ENCODE peak calls at places on chromosomes 6 and 20, in five cellular contexts. One of them, this sample, is unnamed.

GRCh38 chr20:38405132-38405531 is 30.0 kb downstream of the SNHG17 start:
- DNase-seq in endothelial cell of umbilical vein: no peak
- DNase-seq in BE2C: no peak
- DNase-seq in CD8-positive, alpha-beta T cell: no peak
- DNase-seq in neural progenitor cell: no peak
- DNase-seq in this sample: no peak

GRCh38 chr6:137309078-137309762 is 90.0 kb upstream of the IFNGR1 start:
- DNase-seq in endothelial cell of umbilical vein: peak; percentile 74
- DNase-seq in BE2C: peak; percentile 64
- DNase-seq in CD8-positive, alpha-beta T cell: no peak
- DNase-seq in neural progenitor cell: no peak
- DNase-seq in this sample: no peak

GRCh38 chr6:1554241-1554880 is 55.4 kb upstream of the FOXC1 start:
- DNase-seq in endothelial cell of umbilical vein: no peak
- DNase-seq in BE2C: no peak
- DNase-seq in CD8-positive, alpha-beta T cell: no peak
- DNase-seq in neural progenitor cell: peak; percentile 16
- DNase-seq in this sample: no peak

GRCh38 chr6:79446006-79446405 is 91.2 kb downstream of the LCA5 start:
- DNase-seq in endothelial cell of umbilical vein: no peak
- DNase-seq in BE2C: no peak
- DNase-seq in CD8-positive, alpha-beta T cell: no peak
- DNase-seq in neural progenitor cell: no peak
- DNase-seq in this sample: no peak

GRCh38 chr6:20217476-20217855 is 5.2 kb upstream of the MBOAT1 start:
- DNase-seq in endothelial cell of umbilical vein: no peak
- DNase-seq in BE2C: no peak
- DNase-seq in CD8-positive, alpha-beta T cell: no peak
- DNase-seq in neural progenitor cell: no peak
- DNase-seq in this sample: no peak

GRCh38 chr6:156886409-156886808 is 109.2 kb downstream of the ARID1B start:
- DNase-seq in endothelial cell of umbilical vein: peak; percentile 45
- DNase-seq in BE2C: no peak
- DNase-seq in CD8-positive, alpha-beta T cell: no peak
- DNase-seq in neural progenitor cell: no peak
- DNase-seq in this sample: peak; percentile 41

GRCh38 chr6:139161817-139162284 is 27.0 kb downstream of the HECA start:
- DNase-seq in endothelial cell of umbilical vein: no peak
- DNase-seq in BE2C: no peak
- DNase-seq in CD8-positive, alpha-beta T cell: peak; percentile 68
- DNase-seq in neural progenitor cell: no peak
- DNase-seq in this sample: peak; percentile 74

GRCh38 chr20:1336699-1337387 is 7.9 kb upstream of the SDCBP2 start:
- DNase-seq in endothelial cell of umbilical vein: peak; percentile 97
- DNase-seq in BE2C: no peak
- DNase-seq in CD8-positive, alpha-beta T cell: no peak
- DNase-seq in neural progenitor cell: no peak
- DNase-seq in this sample: no peak

GRCh38 chr6:168603234-168603633 is 162.2 kb downstream of the SMOC2 start:
- DNase-seq in endothelial cell of umbilical vein: no peak
- DNase-seq in BE2C: no peak
- DNase-seq in CD8-positive, alpha-beta T cell: no peak
- DNase-seq in neural progenitor cell: no peak
- DNase-seq in this sample: no peak

GRCh38 chr6:84645563-84646266 is 118.7 kb downstream of the TBX18 start:
- DNase-seq in endothelial cell of umbilical vein: peak; percentile 83
- DNase-seq in BE2C: peak; percentile 31
- DNase-seq in CD8-positive, alpha-beta T cell: no peak
- DNase-seq in neural progenitor cell: no peak
- DNase-seq in this sample: no peak

GRCh38 chr6:20188630-20189075 is 23.6 kb downstream of the MBOAT1 start:
- DNase-seq in endothelial cell of umbilical vein: no peak
- DNase-seq in BE2C: no peak
- DNase-seq in CD8-positive, alpha-beta T cell: no peak
- DNase-seq in neural progenitor cell: peak; percentile 26
- DNase-seq in this sample: no peak

GRCh38 chr6:31412506-31412905 is 9.1 kb downstream of the MICA start:
- DNase-seq in endothelial cell of umbilical vein: no peak
- DNase-seq in BE2C: no peak
- DNase-seq in CD8-positive, alpha-beta T cell: no peak
- DNase-seq in neural progenitor cell: no peak
- DNase-seq in this sample: no peak

GRCh38 chr20:62430871-62431447 is 3.6 kb upstream of the RBBP8NL start:
- DNase-seq in endothelial cell of umbilical vein: no peak
- DNase-seq in BE2C: no peak
- DNase-seq in CD8-positive, alpha-beta T cell: no peak
- DNase-seq in neural progenitor cell: no peak
- DNase-seq in this sample: no peak

GRCh38 chr20:36342316-36342715 is 36.2 kb downstream of the DLGAP4 start:
- DNase-seq in endothelial cell of umbilical vein: no peak
- DNase-seq in BE2C: no peak
- DNase-seq in CD8-positive, alpha-beta T cell: no peak
- DNase-seq in neural progenitor cell: no peak
- DNase-seq in this sample: no peak

GRCh38 chr20:10242166-10242565 is 23.5 kb downstream of the SNAP25 start:
- DNase-seq in endothelial cell of umbilical vein: no peak
- DNase-seq in BE2C: no peak
- DNase-seq in CD8-positive, alpha-beta T cell: no peak
- DNase-seq in neural progenitor cell: no peak
- DNase-seq in this sample: no peak

GRCh38 chr6:43014434-43014909 is 423 bp downstream of the KLHDC3 start:
- DNase-seq in endothelial cell of umbilical vein: peak; percentile 44
- DNase-seq in BE2C: no peak
- DNase-seq in CD8-positive, alpha-beta T cell: no peak
- DNase-seq in neural progenitor cell: no peak
- DNase-seq in this sample: no peak

GRCh38 chr6:26273673-26274595 is 91.1 kb upstream of the BTN3A2 start:
- DNase-seq in endothelial cell of umbilical vein: peak; percentile 65
- DNase-seq in BE2C: no peak
- DNase-seq in CD8-positive, alpha-beta T cell: no peak
- DNase-seq in neural progenitor cell: no peak
- DNase-seq in this sample: peak; percentile 61

GRCh38 chr20:5353624-5354496 is 37.1 kb upstream of the PROKR2 start:
- DNase-seq in endothelial cell of umbilical vein: peak; percentile 88
- DNase-seq in BE2C: no peak
- DNase-seq in CD8-positive, alpha-beta T cell: no peak
- DNase-seq in neural progenitor cell: no peak
- DNase-seq in this sample: no peak

GRCh38 chr6:106300020-106300772 is 25.4 kb downstream of the ATG5 start:
- DNase-seq in endothelial cell of umbilical vein: no peak
- DNase-seq in BE2C: no peak
- DNase-seq in CD8-positive, alpha-beta T cell: no peak
- DNase-seq in neural progenitor cell: no peak
- DNase-seq in this sample: no peak

DNA sequence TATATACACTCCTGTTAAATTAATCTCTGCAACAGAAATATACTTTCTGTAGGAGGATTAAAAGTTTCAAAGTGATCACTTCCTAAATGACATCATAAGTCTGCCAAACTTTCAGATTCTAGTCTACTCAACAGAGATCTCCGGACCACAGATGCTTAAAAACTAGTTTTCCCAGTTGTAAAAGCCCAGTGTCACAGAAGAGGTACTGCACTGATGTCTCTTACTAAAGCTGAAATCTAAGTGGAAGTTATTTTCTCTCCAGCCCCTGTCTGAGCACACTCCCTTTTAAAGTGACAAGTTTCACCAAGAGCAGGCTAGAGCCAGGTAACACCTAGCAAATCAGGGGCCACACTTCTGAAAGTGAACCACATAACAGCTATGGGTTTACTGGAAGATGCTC is 71.6 kb upstream of the DST start:
- DNase-seq in endothelial cell of umbilical vein: no peak
- DNase-seq in BE2C: no peak
- DNase-seq in CD8-positive, alpha-beta T cell: no peak
- DNase-seq in neural progenitor cell: no peak
- DNase-seq in this sample: no peak
- H3K4me3 ChIP-seq in endothelial cell of umbilical vein: no peak overlapping the region
- H3K4me3 ChIP-seq in BE2C: no peak overlapping the region
- H3K4me3 ChIP-seq in CD8-positive, alpha-beta T cell: no peak overlapping the region
- H3K4me3 ChIP-seq in neural progenitor cell: no peak overlapping the region
- H3K4me3 ChIP-seq in this sample: no peak overlapping the region

GRCh38 chr6:110340566-110340965 is 17.6 kb downstream of the METTL24 start:
- DNase-seq in endothelial cell of umbilical vein: no peak
- DNase-seq in BE2C: no peak
- DNase-seq in CD8-positive, alpha-beta T cell: no peak
- DNase-seq in neural progenitor cell: no peak
- DNase-seq in this sample: no peak

GRCh38 chr6:110338820-110339470 is 19.2 kb downstream of the METTL24 start:
- DNase-seq in endothelial cell of umbilical vein: no peak
- DNase-seq in BE2C: no peak
- DNase-seq in CD8-positive, alpha-beta T cell: no peak
- DNase-seq in neural progenitor cell: no peak
- DNase-seq in this sample: no peak

GRCh38 chr6:110342759-110343158 is 15.4 kb downstream of the METTL24 start:
- DNase-seq in endothelial cell of umbilical vein: no peak
- DNase-seq in BE2C: no peak
- DNase-seq in CD8-positive, alpha-beta T cell: no peak
- DNase-seq in neural progenitor cell: no peak
- DNase-seq in this sample: no peak

GRCh38 chr6:110345025-110345424 is 13.1 kb downstream of the METTL24 start:
- DNase-seq in endothelial cell of umbilical vein: no peak
- DNase-seq in BE2C: no peak
- DNase-seq in CD8-positive, alpha-beta T cell: no peak
- DNase-seq in neural progenitor cell: no peak
- DNase-seq in this sample: no peak

GRCh38 chr6:110341671-110342304 is 16.4 kb downstream of the METTL24 start:
- DNase-seq in endothelial cell of umbilical vein: no peak
- DNase-seq in BE2C: peak; percentile 64
- DNase-seq in CD8-positive, alpha-beta T cell: no peak
- DNase-seq in neural progenitor cell: peak; percentile 76
- DNase-seq in this sample: no peak
- TF ChIP-seq CTCF in endothelial cell of umbilical vein: peak; percentile 44
- TF ChIP-seq CTCF in BE2C: peak; percentile 76
- TF ChIP-seq CTCF in CD8-positive, alpha-beta T cell: no peak
- TF ChIP-seq CTCF in neural progenitor cell: peak; percentile 67
- TF ChIP-seq CTCF in this sample: peak; percentile 38

GRCh38 chr6:152147269-152147668 is 339.8 kb downstream of the ESR1 start:
- DNase-seq in endothelial cell of umbilical vein: no peak
- DNase-seq in BE2C: no peak
- DNase-seq in CD8-positive, alpha-beta T cell: no peak
- DNase-seq in neural progenitor cell: no peak
- DNase-seq in this sample: no peak

GRCh38 chr6:152136449-152136825 is 329.0 kb downstream of the ESR1 start:
- DNase-seq in endothelial cell of umbilical vein: peak; percentile 20
- DNase-seq in BE2C: peak; percentile 55
- DNase-seq in CD8-positive, alpha-beta T cell: no peak
- DNase-seq in neural progenitor cell: no peak
- DNase-seq in this sample: no peak

GRCh38 chr6:152146385-152146784 is 338.9 kb downstream of the ESR1 start:
- DNase-seq in endothelial cell of umbilical vein: no peak
- DNase-seq in BE2C: no peak
- DNase-seq in CD8-positive, alpha-beta T cell: no peak
- DNase-seq in neural progenitor cell: no peak
- DNase-seq in this sample: no peak

GRCh38 chr6:152143359-152143758 is 335.9 kb downstream of the ESR1 start:
- DNase-seq in endothelial cell of umbilical vein: no peak
- DNase-seq in BE2C: no peak
- DNase-seq in CD8-positive, alpha-beta T cell: no peak
- DNase-seq in neural progenitor cell: no peak
- DNase-seq in this sample: no peak

DNA sequence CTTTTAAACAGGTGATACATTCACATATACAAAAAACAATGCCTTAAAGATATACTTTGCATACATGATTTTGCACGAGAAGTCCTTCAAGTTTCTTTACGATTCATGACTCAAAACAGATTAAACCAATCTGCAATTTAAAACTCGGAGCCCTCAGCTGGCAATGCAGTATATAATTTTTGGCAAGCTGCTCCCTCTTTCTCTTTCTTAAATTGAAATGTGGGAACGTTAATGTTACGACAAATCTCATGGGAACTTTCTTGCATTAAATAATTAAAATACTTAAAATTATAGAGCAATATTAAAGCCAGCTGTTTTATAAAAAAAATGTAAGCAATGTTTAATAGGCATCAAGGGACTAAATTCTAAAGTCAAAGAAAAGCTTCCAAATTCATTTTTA is 334.6 kb downstream of the ESR1 start:
- DNase-seq in endothelial cell of umbilical vein: no peak
- DNase-seq in BE2C: no peak
- DNase-seq in CD8-positive, alpha-beta T cell: no peak
- DNase-seq in neural progenitor cell: no peak
- DNase-seq in this sample: no peak
- H3K36me3 ChIP-seq in endothelial cell of umbilical vein: no peaks in the 10 kb centered on the region
- H3K36me3 ChIP-seq in BE2C: no peaks in the 10 kb centered on the region
- H3K36me3 ChIP-seq in CD8-positive, alpha-beta T cell: peaks cover 58% of the 10 kb centered on the region
- H3K36me3 ChIP-seq in neural progenitor cell: no peaks in the 10 kb centered on the region
- H3K36me3 ChIP-seq in this sample: peaks cover 2% of the 10 kb centered on the region

GRCh38 chr6:37204014-37204751 is 34.2 kb downstream of the PIM1 start:
- DNase-seq in endothelial cell of umbilical vein: no peak
- DNase-seq in BE2C: no peak
- DNase-seq in CD8-positive, alpha-beta T cell: no peak
- DNase-seq in neural progenitor cell: no peak
- DNase-seq in this sample: no peak
- H3K4me3 ChIP-seq in endothelial cell of umbilical vein: no peak overlapping the region
- H3K4me3 ChIP-seq in BE2C: no peak overlapping the region
- H3K4me3 ChIP-seq in CD8-positive, alpha-beta T cell: no peak overlapping the region
- H3K4me3 ChIP-seq in neural progenitor cell: no peak overlapping the region
- H3K4me3 ChIP-seq in this sample: no peak overlapping the region

DNA sequence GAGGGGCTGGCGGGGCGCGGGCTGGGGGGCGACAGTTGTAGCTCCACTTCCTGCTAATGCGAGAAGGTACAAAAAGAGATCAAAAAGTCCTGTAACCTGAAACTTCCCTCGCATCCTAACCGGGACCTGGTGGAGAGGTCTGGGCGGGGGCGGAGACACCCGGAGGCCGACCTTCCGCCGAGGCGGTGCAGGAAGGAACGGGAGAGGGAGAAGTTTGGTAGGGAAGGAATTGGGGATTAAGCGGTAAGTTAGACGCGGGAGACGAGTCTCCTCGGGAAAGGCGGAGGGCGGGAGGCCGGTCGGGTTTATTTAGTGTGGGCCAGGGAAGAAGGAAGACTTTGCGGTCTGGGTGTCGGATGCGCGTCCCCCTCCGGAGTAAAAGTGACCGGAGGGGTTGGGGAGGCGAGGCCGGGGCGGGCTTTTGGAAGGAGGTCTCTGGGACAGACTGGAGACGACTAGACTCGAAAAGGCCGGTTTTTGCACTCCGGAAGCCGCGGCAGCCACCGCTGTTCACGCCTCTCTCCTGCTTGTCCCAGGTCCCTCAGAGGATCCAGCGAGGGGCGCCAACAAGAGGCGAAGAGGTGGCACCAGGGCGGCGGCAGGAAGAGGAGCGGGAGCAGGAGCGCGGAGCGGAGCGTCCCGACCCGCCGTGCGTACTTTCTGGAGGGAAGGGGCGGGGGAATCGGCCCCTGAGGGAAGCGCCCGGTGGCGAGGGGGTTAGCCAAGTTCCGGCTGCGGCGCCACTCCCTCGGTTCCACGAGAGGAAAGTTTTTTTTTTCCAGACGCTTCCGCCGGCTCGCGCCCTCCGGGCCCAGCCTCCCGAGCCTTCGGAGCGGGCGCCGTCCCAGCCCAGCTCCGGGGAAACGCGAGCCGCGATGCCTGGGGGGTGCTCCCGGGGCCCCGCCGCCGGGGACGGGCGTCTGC is 732 bp downstream of the TPBG start:
- DNase-seq in endothelial cell of umbilical vein: peak; percentile 13
- DNase-seq in BE2C: peak; percentile 56
- DNase-seq in CD8-positive, alpha-beta T cell: no peak
- DNase-seq in neural progenitor cell: peak; percentile 84
- DNase-seq in this sample: peak; percentile 58
- TF ChIP-seq CTCF in endothelial cell of umbilical vein: no peak
- TF ChIP-seq CTCF in BE2C: no peak
- TF ChIP-seq CTCF in CD8-positive, alpha-beta T cell: no peak
- TF ChIP-seq CTCF in neural progenitor cell: no peak
- TF ChIP-seq CTCF in this sample: peak; percentile 4

This sample was measured in GM06990.